ENCODE peak calls at places on chromosome 11, in seven cellular contexts. X is AG10803; V is NCI-H69; U is activated T-helper 1 cell treated with Interleukin-2 at 50 U/mL for 16 hours; N is activated naive CD8-positive, alpha-beta T cell treated with anti-CD3 and anti-CD28 coated beads for 36 hours; M is GM12865; O is HuH-7. A is an unnamed sample.

GRCh38 chr11:112025682-112026081 is 474 bp downstream of the DLAT start:
- DNase-seq in X (peak), V (peak), U (no peak), N (no peak), M (no peak), O (no peak), A (no peak)

GRCh38 chr11:32990481-32990880 is 25.2 kb upstream of the DEPDC7 start:
- DNase-seq in X (no peak), V (no peak), U (no peak), N (no peak), M (no peak), O (no peak), A (no peak)

GRCh38 chr11:64909653-64910343 is 7.2 kb downstream of the ATG2A start:
- DNase-seq in X (no peak), V (no peak), U (no peak), N (no peak), M (no peak), O (no peak), A (peak)

GRCh38 chr11:113193077-113193476 is 121.3 kb upstream of the TTC12 start:
- DNase-seq in X (peak), V (no peak), U (no peak), N (no peak), M (no peak), O (no peak), A (no peak)

GRCh38 chr11:86486261-86487030 is 111.8 kb downstream of the CCDC81 start:
- DNase-seq in X (peak), V (peak), U (no peak), N (peak), M (no peak), O (no peak), A (peak)

GRCh38 chr11:131737357-131737756 is 366.9 kb downstream of the NTM start:
- DNase-seq in X (peak), V (peak), U (no peak), N (no peak), M (no peak), O (no peak), A (no peak)

GRCh38 chr11:58616594-58616993 is 5.9 kb upstream of the CNTF start:
- DNase-seq in X (peak), V (no peak), U (no peak), N (no peak), M (no peak), O (no peak), A (no peak)

GRCh38 chr11:60786811-60787567 is 1.9 kb downstream of the MS4A10 start:
- DNase-seq in X (peak), V (peak), U (no peak), N (no peak), M (no peak), O (no peak), A (no peak)

GRCh38 chr11:124896071-124896750 is 1.5 kb downstream of the ROBO4 start:
- DNase-seq in X (no peak), V (no peak), U (no peak), N (no peak), M (no peak), O (no peak), A (no peak)

GRCh38 chr11:16986434-16987204 is 27.6 kb downstream of the PLEKHA7 start:
- DNase-seq in X (no peak), V (peak), U (peak), N (peak), M (peak), O (no peak), A (peak)

GRCh38 chr11:111231836-111232235 is 13.7 kb upstream of the POU2AF2 start:
- DNase-seq in X (peak), V (no peak), U (no peak), N (no peak), M (peak), O (no peak), A (no peak)

GRCh38 chr11:77589521-77590193 is at the start of gene AQP11:
- DNase-seq in X (peak), V (peak), U (peak), N (peak), M (peak), O (peak), A (peak)

GRCh38 chr11:19597876-19598275 is 114.8 kb upstream of the NAV2 start:
- DNase-seq in X (no peak), V (no peak), U (no peak), N (no peak), M (no peak), O (no peak), A (no peak)

GRCh38 chr11:15327786-15328231 is 213.1 kb downstream of the INSC start:
- DNase-seq in X (peak), V (peak), U (no peak), N (no peak), M (peak), O (peak), A (peak)

GRCh38 chr11:11899401-11899800 is 57.6 kb downstream of the USP47 start:
- DNase-seq in X (no peak), V (no peak), U (no peak), N (no peak), M (no peak), O (no peak), A (no peak)

GRCh38 chr11:82750643-82751139 is 17.0 kb upstream of the FAM181B start:
- DNase-seq in X (no peak), V (peak), U (no peak), N (peak), M (no peak), O (no peak), A (no peak)

GRCh38 chr11:47143322-47143721 is 33.4 kb downstream of the ARFGAP2 start:
- DNase-seq in X (peak), V (peak), U (no peak), N (no peak), M (no peak), O (no peak), A (no peak)

GRCh38 chr11:85776951-85777602 is 33.9 kb downstream of the SYTL2 start:
- DNase-seq in X (no peak), V (no peak), U (no peak), N (no peak), M (no peak), O (no peak), A (no peak)

GRCh38 chr11:94823127-94823732 is 55.1 kb downstream of the AMOTL1 start:
- DNase-seq in X (no peak), V (no peak), U (no peak), N (no peak), M (no peak), O (no peak), A (no peak)

GRCh38 chr11:116170526-116171120 is 602.2 kb downstream of the BUD13 start:
- DNase-seq in X (no peak), V (peak), U (no peak), N (no peak), M (peak), O (peak), A (no peak)

GRCh38 chr11:33712436-33712835 is 11.8 kb upstream of the C11orf91 start:
- DNase-seq in X (no peak), V (no peak), U (no peak), N (no peak), M (no peak), O (no peak), A (no peak)

GRCh38 chr11:132284048-132284447 is 913.6 kb downstream of the NTM start:
- DNase-seq in X (no peak), V (no peak), U (no peak), N (no peak), M (no peak), O (no peak), A (no peak)

GRCh38 chr11:83475741-83476140 is 189.6 kb upstream of the CCDC90B start:
- DNase-seq in X (no peak), V (no peak), U (no peak), N (no peak), M (no peak), O (no peak), A (no peak)

GRCh38 chr11:12275818-12276217 is 101.6 kb upstream of the PARVA start:
- DNase-seq in X (no peak), V (no peak), U (no peak), N (no peak), M (no peak), O (no peak), A (peak)

GRCh38 chr11:69342588-69343330 is 48.8 kb downstream of the MYEOV start:
- DNase-seq in X (no peak), V (no peak), U (no peak), N (no peak), M (no peak), O (no peak), A (no peak)

GRCh38 chr11:1777737-1778136 is 14.0 kb upstream of the CTSD start:
- DNase-seq in X (no peak), V (no peak), U (no peak), N (no peak), M (no peak), O (no peak), A (peak)

GRCh38 chr11:47766363-47767227 is 546 bp downstream of the FNBP4 start:
- DNase-seq in X (peak), V (peak), U (peak), N (peak), M (peak), O (peak), A (peak)

GRCh38 chr11:112958670-112959069 is 2.5 kb upstream of the NCAM1 start:
- DNase-seq in X (peak), V (no peak), U (no peak), N (no peak), M (no peak), O (no peak), A (no peak)

GRCh38 chr11:126334665-126335462 is 20.6 kb upstream of the ST3GAL4 start:
- DNase-seq in X (peak), V (no peak), U (no peak), N (no peak), M (no peak), O (no peak), A (no peak)

GRCh38 chr11:19632435-19632834 is 80.2 kb upstream of the NAV2 start:
- DNase-seq in X (peak), V (no peak), U (no peak), N (no peak), M (no peak), O (no peak), A (no peak)

GRCh38 chr11:82191690-82192089 is 542.0 kb downstream of the FAM181B start:
- DNase-seq in X (no peak), V (peak), U (no peak), N (no peak), M (no peak), O (no peak), A (no peak)

GRCh38 chr11:109306322-109306721 is 115.7 kb upstream of the C11orf87 start:
- DNase-seq in X (peak), V (no peak), U (no peak), N (no peak), M (no peak), O (no peak), A (no peak)

GRCh38 chr11:14953904-14954303 is 18.2 kb downstream of the CALCA start:
- DNase-seq in X (no peak), V (no peak), U (no peak), N (no peak), M (no peak), O (no peak), A (no peak)